ENCODE peak calls at places on chromosomes 5 and 9, in four cellular contexts. I is transverse colon, R is osteocyte, S is lower leg skin. Y is an unnamed sample.

GRCh38 chr5:122077451-122078115 is 476 bp downstream of the LOX start:
- DNase-seq in I (peak; percentile 10), R (peak; percentile 84), S (peak; percentile 88), Y (peak; percentile 74)

GRCh38 chr9:114484854-114485443 is 20.3 kb downstream of the WHRN start:
- DNase-seq in I (no peak), R (no peak), S (no peak), Y (no peak)

GRCh38 chr9:16202913-16203734 is 650.3 kb downstream of the CCDC171 start:
- DNase-seq in I (no peak), R (no peak), S (no peak), Y (no peak)

GRCh38 chr9:136576269-136576626 is 30.4 kb upstream of the NOTCH1 start:
- DNase-seq in I (no peak), R (no peak), S (no peak), Y (no peak)

GRCh38 chr5:153551537-153552079 is 61.1 kb downstream of the GRIA1 start:
- DNase-seq in I (no peak), R (no peak), S (no peak), Y (no peak)

GRCh38 chr5:12272389-12272788 is 368.1 kb upstream of the CTNND2 start:
- DNase-seq in I (no peak), R (no peak), S (no peak), Y (no peak)

GRCh38 chr5:163821142-163821541 is 315.7 kb downstream of the MAT2B start:
- DNase-seq in I (no peak), R (no peak), S (no peak), Y (no peak)

GRCh38 chr5:37251673-37252072 is 2.5 kb upstream of the CPLANE1 start:
- DNase-seq in I (no peak), R (no peak), S (no peak), Y (no peak)

GRCh38 chr9:91817493-91818225 is 132.4 kb downstream of the ROR2 start:
- DNase-seq in I (no peak), R (no peak), S (no peak), Y (no peak)

GRCh38 chr5:33309780-33310345 is 130.9 kb upstream of the TARS1 start:
- DNase-seq in I (no peak), R (no peak), S (no peak), Y (no peak)

GRCh38 chr5:78331523-78332080 is 28.8 kb upstream of the SCAMP1 start:
- DNase-seq in I (no peak), R (no peak), S (no peak), Y (no peak)

GRCh38 chr9:33320568-33321261 is 30.4 kb downstream of the NFX1 start:
- DNase-seq in I (no peak), R (no peak), S (no peak), Y (no peak)

GRCh38 chr9:130185494-130186005 is 13.3 kb downstream of the NCS1 start:
- DNase-seq in I (no peak), R (no peak), S (no peak), Y (no peak)

GRCh38 chr9:38339496-38339895 is 53.0 kb upstream of the ALDH1B1 start:
- DNase-seq in I (no peak), R (peak; percentile 54), S (no peak), Y (no peak)

GRCh38 chr5:2818936-2819335 is 67.5 kb upstream of the IRX2 start:
- DNase-seq in I (no peak), R (no peak), S (no peak), Y (no peak)

GRCh38 chr9:97077465-97078295 is 38.7 kb upstream of the CTSV start:
- DNase-seq in I (no peak), R (no peak), S (no peak), Y (no peak)

GRCh38 chr9:89364664-89365531 is 46.6 kb downstream of the SECISBP2 start:
- DNase-seq in I (no peak), R (no peak), S (no peak), Y (no peak)

GRCh38 chr9:97596906-97597305 is 36.3 kb downstream of the TSTD2 start:
- DNase-seq in I (no peak), R (no peak), S (no peak), Y (no peak)

GRCh38 chr9:93461810-93462209 is 8.4 kb upstream of the FAM120AOS start:
- DNase-seq in I (no peak), R (no peak), S (no peak), Y (no peak)

GRCh38 chr9:76373173-76373771 is 21.0 kb downstream of the RFK start:
- DNase-seq in I (peak; percentile 81), R (no peak), S (peak; percentile 87), Y (no peak)

GRCh38 chr5:157108961-157109360 is at the start of gene HAVCR2:
- DNase-seq in I (peak; percentile 42), R (no peak), S (peak; percentile 85), Y (no peak)

GRCh38 chr5:133340002-133340755 is 272.2 kb downstream of the FSTL4 start:
- DNase-seq in I (no peak), R (no peak), S (no peak), Y (peak; percentile 35)

GRCh38 chr9:105439428-105439827 is 8.4 kb upstream of the FSD1L start:
- DNase-seq in I (no peak), R (no peak), S (no peak), Y (no peak)

GRCh38 chr5:142466195-142466951 is 141.6 kb upstream of the SPRY4 start:
- DNase-seq in I (no peak), R (no peak), S (peak; percentile 59), Y (no peak)

GRCh38 chr5:172758077-172758835 is 12.7 kb downstream of the DUSP1 start:
- DNase-seq in I (no peak), R (no peak), S (peak; percentile 86), Y (no peak)

GRCh38 chr5:95644351-95645042 is 2.1 kb upstream of the RFESD start:
- DNase-seq in I (peak; percentile 63), R (no peak), S (no peak), Y (no peak)

GRCh38 chr9:82397534-82397933 is 409.0 kb downstream of the SPATA31D1 start:
- DNase-seq in I (no peak), R (no peak), S (no peak), Y (no peak)

GRCh38 chr9:114799441-114799840 is 6.4 kb downstream of the TNFSF15 start:
- DNase-seq in I (no peak), R (no peak), S (no peak), Y (no peak)

GRCh38 chr9:109010676-109011655 is 2.3 kb downstream of the CTNNAL1 start:
- DNase-seq in I (peak; percentile 19), R (no peak), S (no peak), Y (no peak)

GRCh38 chr5:38948501-38948900 is 102.7 kb downstream of the OSMR start:
- DNase-seq in I (no peak), R (no peak), S (no peak), Y (no peak)

GRCh38 chr9:38008168-38009034 is 60.6 kb downstream of the SHB start:
- DNase-seq in I (peak; percentile 39), R (no peak), S (no peak), Y (no peak)

GRCh38 chr5:51389326-51389581 is 6.0 kb downstream of the ISL1 start:
- DNase-seq in I (no peak), R (no peak), S (no peak), Y (no peak)

GRCh38 chr9:109401169-109401989 is 80.5 kb upstream of the EPB41L4B start:
- DNase-seq in I (peak; percentile 59), R (no peak), S (no peak), Y (peak; percentile 62)

GRCh38 chr9:115225459-115226116 is 107.6 kb upstream of the TNC start:
- DNase-seq in I (no peak), R (no peak), S (no peak), Y (no peak)